ENCODE peak calls at places on chromosomes 4 and X, in four cellular contexts. I, X, W and K are unnamed samples.

GRCh38 chr4:26048378-26048882 is 134.4 kb downstream of the SMIM20 start:
- DNase-seq in I (no peak), X (no peak), W (no peak), K (no peak)

GRCh38 chr4:141375855-141376254 is 155.2 kb downstream of the ZNF330 start:
- DNase-seq in I (no peak), X (no peak), W (peak), K (peak)

GRCh38 chr4:176538217-176538925 is 218.6 kb downstream of the SPCS3 start:
- DNase-seq in I (no peak), X (no peak), W (no peak), K (peak)

GRCh38 chr4:101035522-101035921 is 311.8 kb downstream of the PPP3CA start:
- DNase-seq in I (no peak), X (no peak), W (no peak), K (no peak)

GRCh38 chrX:13939741-13940597 is 89.7 kb downstream of the GEMIN8 start:
- DNase-seq in I (no peak), X (no peak), W (no peak), K (no peak)

GRCh38 chr4:141004844-141005243 is 128.4 kb downstream of the RNF150 start:
- DNase-seq in I (no peak), X (no peak), W (no peak), K (no peak)

GRCh38 chr4:16116019-16116418 is 32.2 kb upstream of the PROM1 start:
- DNase-seq in I (no peak), X (no peak), W (no peak), K (no peak)

GRCh38 chr4:77225022-77225421 is 68.0 kb downstream of the CCNG2 start:
- DNase-seq in I (no peak), X (no peak), W (no peak), K (no peak)

GRCh38 chr4:74840931-74841330 is 46.6 kb upstream of the BTC start:
- DNase-seq in I (no peak), X (no peak), W (no peak), K (no peak)

GRCh38 chr4:174119051-174119450 is 164.4 kb downstream of the FBXO8 start:
- DNase-seq in I (no peak), X (no peak), W (no peak), K (no peak)

GRCh38 chr4:13584481-13584880 is 40.2 kb upstream of the NKX3-2 start:
- DNase-seq in I (no peak), X (no peak), W (no peak), K (no peak)

GRCh38 chr4:101102114-101102752 is 245.1 kb downstream of the PPP3CA start:
- DNase-seq in I (no peak), X (no peak), W (no peak), K (no peak)

GRCh38 chrX:33194289-33194688 is 17.1 kb downstream of the DMD start:
- DNase-seq in I (no peak), X (no peak), W (no peak), K (no peak)

GRCh38 chr4:147991543-147992295 is 259.8 kb downstream of the ARHGAP10 start:
- DNase-seq in I (no peak), X (no peak), W (no peak), K (no peak)

GRCh38 chrX:19063030-19063429 is 59.2 kb downstream of the ADGRG2 start:
- DNase-seq in I (no peak), X (no peak), W (no peak), K (peak)

GRCh38 chr4:98006060-98006459 is 137.2 kb downstream of the STPG2 start:
- DNase-seq in I (no peak), X (no peak), W (no peak), K (no peak)

GRCh38 chrX:44770111-44770510 is 73.7 kb upstream of the DUSP21 start:
- DNase-seq in I (no peak), X (no peak), W (no peak), K (no peak)

GRCh38 chrX:153608821-153609220 is 9.9 kb upstream of the CCNQ start:
- DNase-seq in I (no peak), X (no peak), W (no peak), K (no peak)

GRCh38 chrX:153055827-153056748 is at the start of gene PNMA3:
- DNase-seq in I (peak), X (no peak), W (no peak), K (no peak)

GRCh38 chr4:86544313-86544966 is 49.7 kb upstream of the PTPN13 start:
- DNase-seq in I (no peak), X (no peak), W (no peak), K (no peak)

GRCh38 chr4:81039351-81040174 is 9.1 kb downstream of the BMP3 start:
- DNase-seq in I (no peak), X (no peak), W (no peak), K (no peak)

GRCh38 chr4:88933414-88933813 is 123.6 kb downstream of the FAM13A start:
- DNase-seq in I (no peak), X (no peak), W (no peak), K (no peak)

GRCh38 chr4:88937081-88937480 is 119.9 kb downstream of the FAM13A start:
- DNase-seq in I (no peak), X (no peak), W (no peak), K (no peak)

GRCh38 chr4:88939697-88940096 is 117.3 kb downstream of the FAM13A start:
- DNase-seq in I (no peak), X (no peak), W (no peak), K (no peak)

GRCh38 chr4:88940506-88940905 is 116.5 kb downstream of the FAM13A start:
- DNase-seq in I (no peak), X (no peak), W (no peak), K (no peak)

GRCh38 chr4:88938138-88938537 is 118.8 kb downstream of the FAM13A start:
- DNase-seq in I (no peak), X (no peak), W (no peak), K (peak)
- TF ChIP-seq KDM1A in I (no peak), X (no peak), W (no peak), K (no peak)

DNA sequence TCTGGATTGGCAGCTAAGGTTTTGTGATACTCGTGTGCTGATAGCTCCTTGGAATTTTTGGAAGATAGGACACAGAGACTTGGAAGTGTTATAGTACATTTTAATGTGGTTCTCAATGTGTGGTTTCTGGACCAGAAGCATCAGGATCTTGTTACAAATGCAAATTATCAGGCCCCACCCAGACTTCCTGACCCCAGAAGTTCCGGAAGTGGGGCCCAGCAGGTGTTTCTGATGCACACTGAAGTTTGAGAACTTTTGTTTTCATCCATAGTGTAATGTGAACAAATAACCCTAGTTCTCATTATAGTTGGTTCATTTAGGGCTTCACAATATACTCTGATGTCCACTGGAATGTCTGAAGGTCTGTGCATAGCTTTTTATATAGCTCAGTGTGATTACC is 49.6 kb downstream of the LAMP2 start:
- DNase-seq in I (no peak), X (no peak), W (no peak), K (no peak)
- TF ChIP-seq SMC3 in I (no peak), X (no peak), W (no peak), K (no peak)

DNA sequence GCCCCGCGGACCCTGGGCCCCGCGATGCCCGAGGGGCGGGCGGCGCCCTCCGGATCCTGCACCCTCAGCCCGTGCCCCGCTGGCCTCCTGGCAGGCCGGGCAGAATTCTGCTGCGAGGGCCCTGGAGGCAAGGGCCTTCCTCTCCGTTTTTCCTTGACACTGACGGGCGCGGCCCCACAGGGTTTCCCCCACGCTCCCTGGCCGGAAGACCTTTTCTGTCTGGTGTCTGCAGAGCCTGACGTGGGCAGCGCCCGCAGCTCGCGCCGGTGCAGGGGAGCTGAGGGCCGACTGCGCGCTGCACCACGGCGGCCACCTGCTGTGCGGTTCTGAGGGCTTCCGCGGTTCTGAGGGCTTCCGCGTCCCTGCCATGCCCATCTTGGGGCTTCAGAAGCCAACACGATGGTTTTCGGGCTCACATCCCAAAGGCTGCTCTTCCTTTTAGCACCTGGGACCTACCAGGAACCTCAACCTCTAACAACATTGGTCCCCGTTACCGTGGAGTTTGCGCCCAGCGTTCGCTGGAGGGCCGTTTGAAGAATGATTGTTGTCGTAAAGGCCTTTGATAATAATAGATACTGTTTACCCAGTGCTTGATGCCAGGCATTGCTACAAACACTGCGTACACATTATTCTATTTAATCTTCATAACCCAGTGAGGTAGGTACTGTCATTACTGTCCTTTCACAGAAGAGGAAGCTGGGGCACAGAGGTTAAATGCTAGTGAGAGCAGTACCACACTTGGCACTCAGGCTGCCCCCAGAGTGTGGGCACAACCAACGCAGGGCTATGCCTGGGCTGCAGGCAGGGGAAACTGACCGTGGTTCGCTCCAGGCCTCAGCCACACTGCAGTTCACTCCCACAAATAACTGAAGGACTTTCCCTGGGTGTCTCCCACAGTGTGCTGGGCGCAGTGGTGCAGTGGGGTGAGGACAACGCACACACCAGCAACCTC is 823 bp upstream of the ACSL1 start:
- DNase-seq in I (peak), X (no peak), W (no peak), K (no peak)
- TF ChIP-seq KDM1A in I (no peak), X (no peak), W (no peak), K (no peak)

GRCh38 chr4:154329268-154329858 is 162.2 kb downstream of the DCHS2 start:
- DNase-seq in I (no peak), X (no peak), W (peak), K (no peak)
- TF ChIP-seq SMC3 in I (peak), X (peak), W (no peak), K (no peak)

GRCh38 chr4:3342182-3342854 is 49.5 kb downstream of the RGS12 start:
- DNase-seq in I (no peak), X (no peak), W (peak), K (peak)
- TF ChIP-seq KDM1A in I (no peak), X (no peak), W (peak), K (no peak)

GRCh38 chr4:7389719-7390118 is 45.0 kb downstream of the PSAPL1 start:
- DNase-seq in I (no peak), X (no peak), W (no peak), K (no peak)
- TF ChIP-seq SMC3 in I (no peak), X (no peak), W (no peak), K (no peak)